ENCODE peak calls at places on chromosomes 16 and 17, in five cellular contexts. H is endothelial cell of umbilical vein, E is PC-3, X is H1, B is thyroid gland. V is an unnamed sample.

GRCh38 chr16:12729448-12729847 is 74.2 kb downstream of the CPPED1 start:
- DNase-seq in H (peak), B (no peak), X (no peak), E (no peak), V (no peak)

GRCh38 chr17:28925912-28926365 is 23.1 kb upstream of the DHRS13 start:
- DNase-seq in E (peak), H (peak), B (no peak), X (no peak), V (no peak)

GRCh38 chr17:41456206-41456605 is 11.0 kb downstream of the KRT32 start:
- DNase-seq in E (no peak), H (no peak), B (no peak), X (no peak), V (no peak)

GRCh38 chr17:42290577-42290976 is 2.3 kb downstream of the STAT5A start:
- DNase-seq in X (no peak), B (no peak), H (no peak), E (no peak), V (no peak)

GRCh38 chr17:3695723-3696411 is at the start of gene P2RX5:
- DNase-seq in H (peak), E (peak), X (no peak), B (peak), V (peak)

GRCh38 chr17:55962931-55963378 is 190.3 kb upstream of the ANKFN1 start:
- DNase-seq in B (no peak), H (no peak), X (no peak), E (no peak), V (no peak)

GRCh38 chr17:21513012-21513570 is 136.9 kb downstream of the KCNJ12 start:
- DNase-seq in E (peak), B (peak), X (peak), H (peak), V (peak)

GRCh38 chr17:82772026-82772425 is 20.2 kb downstream of the TBCD start:
- DNase-seq in E (peak), B (no peak), X (no peak), H (no peak), V (no peak)

GRCh38 chr17:61487161-61487654 is 35.0 kb downstream of the TBX4 start:
- DNase-seq in X (no peak), B (no peak), H (no peak), E (no peak), V (no peak)

GRCh38 chr17:33944412-33944811 is 310.7 kb upstream of the CCL2 start:
- DNase-seq in H (no peak), B (no peak), X (no peak), E (no peak), V (no peak)

GRCh38 chr17:66165537-66166123 is 26.3 kb downstream of the CEP112 start:
- DNase-seq in H (peak), E (peak), X (no peak), B (no peak), V (peak)

GRCh38 chr17:2189231-2189630 is 114.4 kb downstream of the SMG6 start:
- DNase-seq in B (no peak), H (no peak), E (no peak), X (no peak), V (no peak)

GRCh38 chr17:27975146-27976011 is 67.1 kb upstream of the NLK start:
- DNase-seq in E (peak), B (no peak), X (no peak), H (peak), V (no peak)

GRCh38 chr17:64236827-64237403 is 26.1 kb downstream of the TEX2 start:
- DNase-seq in H (peak), E (peak), B (no peak), X (no peak), V (no peak)

GRCh38 chr16:81486555-81487061 is 42.0 kb downstream of the CMIP start:
- DNase-seq in E (no peak), H (no peak), B (peak), X (no peak), V (no peak)

GRCh38 chr17:82528484-82529265 is 9.1 kb downstream of the FOXK2 start:
- DNase-seq in E (peak), B (peak), X (no peak), H (peak), V (no peak)

GRCh38 chr17:77366558-77367245 is 225.9 kb downstream of the SEC14L1 start:
- DNase-seq in X (no peak), H (no peak), E (no peak), B (peak), V (no peak)

DNA sequence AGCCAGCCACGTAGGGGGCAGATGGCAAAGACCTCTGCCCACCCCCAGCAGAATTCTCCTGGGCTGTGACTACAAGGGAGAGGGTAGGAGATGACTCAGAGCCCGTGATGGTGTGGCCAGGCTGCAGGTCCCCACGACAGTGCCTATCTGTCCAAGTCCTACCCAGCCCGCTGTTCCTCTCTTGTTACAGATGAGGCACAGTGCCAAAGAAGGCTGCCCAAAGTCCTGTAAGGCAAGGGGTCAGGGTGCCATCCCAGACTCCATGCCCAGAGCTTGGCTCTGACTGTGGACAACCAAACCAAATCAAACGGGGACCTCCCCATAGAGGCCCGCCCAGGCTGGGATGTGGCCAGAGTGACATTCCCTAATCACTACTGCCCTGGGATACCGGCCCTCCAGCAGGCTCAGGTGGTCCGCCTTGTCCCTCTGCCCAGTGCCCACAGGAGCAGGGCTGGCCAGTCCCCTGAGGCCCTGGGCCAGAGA is 12.6 kb upstream of the BCAR1 start:
- DNase-seq in H (no peak), X (no peak), E (peak), B (peak), V (no peak)
- H3K4me3 ChIP-seq in H (peak), X (no peak), E (peak), B (no peak), V (no peak)

DNA sequence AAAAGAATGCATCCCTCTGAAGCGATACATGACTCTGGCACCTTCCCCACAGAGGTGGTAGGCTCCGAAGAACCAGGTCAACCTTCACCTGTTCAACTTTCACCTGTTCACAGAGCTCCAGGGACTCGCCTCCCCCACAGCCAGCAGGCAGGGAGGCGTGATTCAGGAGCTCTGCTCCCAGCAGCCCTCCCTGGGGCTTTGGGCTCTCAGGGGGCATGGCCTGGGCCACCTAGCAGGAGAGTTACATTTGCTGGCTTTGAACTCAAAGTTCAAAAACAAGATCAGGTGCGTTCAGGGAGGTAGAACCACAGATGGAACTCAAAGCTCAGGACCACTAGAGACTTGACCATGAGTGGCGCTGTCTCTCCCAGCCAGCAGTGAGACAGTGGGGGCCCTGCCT is 5.4 kb downstream of the VAC14 start:
- DNase-seq in H (no peak), E (no peak), X (no peak), B (no peak), V (no peak)
- TF ChIP-seq CTCF in H (no peak), E (no peak), X (no peak), B (no peak), V (peak)

DNA sequence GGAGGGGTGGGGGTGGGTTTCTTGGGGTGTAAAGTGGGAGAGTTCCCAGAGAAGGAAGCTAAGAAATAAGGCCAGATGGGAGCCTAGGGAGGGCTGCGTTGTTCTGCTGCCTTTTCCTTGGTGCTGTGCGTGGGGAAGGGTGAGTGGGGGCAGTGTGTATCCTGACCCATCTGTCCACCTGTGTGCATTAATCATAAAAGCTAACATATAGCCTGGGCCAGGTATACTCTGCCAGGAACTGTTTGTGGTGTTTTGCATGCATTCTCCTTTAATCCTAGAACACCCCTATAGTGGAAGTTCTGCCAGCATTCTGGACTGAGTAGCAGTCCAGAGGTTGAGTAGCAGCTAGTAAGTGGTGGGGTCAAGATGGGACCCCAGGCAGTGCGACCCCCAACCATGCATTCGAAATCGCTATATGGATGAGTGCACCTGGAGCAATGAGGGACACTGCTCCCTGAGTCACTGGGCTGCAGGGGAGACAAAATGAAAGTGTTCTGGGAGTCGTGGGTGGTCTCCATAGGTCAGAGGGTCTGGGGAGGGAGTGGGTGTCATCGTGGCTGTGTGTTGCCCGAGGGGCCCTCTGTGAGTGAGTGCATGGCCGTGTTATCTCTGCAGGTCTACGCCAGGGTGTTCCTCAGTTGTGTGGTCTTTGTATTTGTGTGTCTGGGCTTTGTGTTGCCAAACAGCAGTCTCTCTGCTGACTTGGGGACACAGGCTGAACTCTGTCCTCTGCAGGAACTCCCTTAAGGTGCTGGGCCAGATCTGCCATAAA is 1.3 kb downstream of the ERBB2 start:
- DNase-seq in H (no peak), B (no peak), E (peak), X (no peak), V (no peak)
- H3K4me3 ChIP-seq in H (no peak), B (peak), E (peak), X (peak), V (no peak)

GRCh38 chr17:75771334-75772281 is 6.6 kb upstream of the GALK1 start:
- DNase-seq in B (no peak), H (no peak), X (no peak), E (peak), V (no peak)
- TF ChIP-seq CTCF in B (no peak), H (no peak), X (no peak), E (peak), V (no peak)

GRCh38 chr16:54651440-54651839 is 279.2 kb upstream of the IRX5 start:
- DNase-seq in B (peak), H (no peak), X (peak), E (no peak), V (no peak)
- H3K4me3 ChIP-seq in B (no peak), H (no peak), X (no peak), E (no peak), V (no peak)

DNA sequence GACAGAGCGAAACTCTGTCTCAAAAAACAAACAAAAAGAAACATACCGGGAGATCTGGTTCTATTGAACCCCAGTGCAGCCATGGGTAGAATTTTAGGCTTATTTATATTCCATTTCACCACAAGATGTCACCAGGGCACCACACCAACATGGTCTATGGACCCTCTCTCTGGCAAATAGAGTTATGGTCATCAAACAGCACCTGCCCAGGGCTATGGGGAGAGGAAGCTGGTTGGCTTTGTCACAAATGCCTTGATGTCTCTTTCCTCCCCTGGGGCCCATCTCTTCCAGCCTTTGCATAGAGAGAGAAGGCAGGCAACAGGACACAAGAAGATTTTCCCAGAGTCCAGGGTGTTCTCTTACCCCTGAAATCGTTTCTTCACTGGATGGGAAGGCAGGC is 128.4 kb downstream of the WWOX start:
- DNase-seq in X (no peak), B (no peak), E (peak), H (no peak), V (no peak)
- TF ChIP-seq CTCF in X (peak), B (peak), E (peak), H (no peak), V (no peak)

DNA sequence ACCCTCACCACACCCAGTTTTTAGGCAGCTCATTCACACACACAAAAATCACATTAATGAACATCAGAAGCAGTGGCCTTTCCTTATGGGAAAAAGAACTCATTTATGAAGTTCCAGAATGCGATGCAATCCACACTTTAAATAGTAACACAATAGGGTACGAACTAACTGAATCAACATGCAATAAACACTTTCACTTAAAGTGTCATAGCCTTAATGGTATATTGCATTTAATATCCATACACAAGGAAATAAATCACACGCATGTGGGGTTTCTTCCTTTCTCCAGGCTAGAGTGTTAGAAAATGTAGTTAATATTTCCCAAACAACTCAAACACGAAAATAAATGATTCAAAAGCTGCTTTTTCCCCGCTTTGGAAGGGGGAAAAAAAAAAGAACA is 19.7 kb downstream of the ADCY9 start:
- DNase-seq in H (no peak), B (no peak), E (no peak), X (no peak), V (no peak)
- H3K4me3 ChIP-seq in H (no peak), B (no peak), E (no peak), X (no peak), V (no peak)

DNA sequence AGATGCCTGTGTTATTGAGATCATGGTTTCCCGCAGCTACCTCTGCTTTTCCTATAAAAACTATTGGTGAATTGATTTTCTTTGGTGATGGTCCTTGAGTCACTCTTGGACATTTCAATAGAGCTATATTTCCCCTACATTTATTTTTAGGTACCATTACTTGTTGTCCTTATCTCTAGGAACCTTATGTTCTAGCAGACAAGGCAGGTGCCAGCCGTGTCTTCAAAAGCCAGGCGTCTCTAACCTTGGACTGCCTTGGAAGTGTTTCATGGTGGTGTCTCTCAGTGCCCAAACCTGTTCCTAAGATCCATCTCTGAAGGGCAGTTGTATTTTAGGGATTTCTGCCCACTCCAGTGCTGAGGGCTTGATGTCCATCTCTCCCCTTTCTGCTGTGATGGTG is 77.4 kb upstream of the CLEC18A start:
- DNase-seq in E (no peak), B (no peak), H (no peak), X (no peak), V (no peak)
- TF ChIP-seq CTCF in E (no peak), B (no peak), H (no peak), X (no peak), V (no peak)

DNA sequence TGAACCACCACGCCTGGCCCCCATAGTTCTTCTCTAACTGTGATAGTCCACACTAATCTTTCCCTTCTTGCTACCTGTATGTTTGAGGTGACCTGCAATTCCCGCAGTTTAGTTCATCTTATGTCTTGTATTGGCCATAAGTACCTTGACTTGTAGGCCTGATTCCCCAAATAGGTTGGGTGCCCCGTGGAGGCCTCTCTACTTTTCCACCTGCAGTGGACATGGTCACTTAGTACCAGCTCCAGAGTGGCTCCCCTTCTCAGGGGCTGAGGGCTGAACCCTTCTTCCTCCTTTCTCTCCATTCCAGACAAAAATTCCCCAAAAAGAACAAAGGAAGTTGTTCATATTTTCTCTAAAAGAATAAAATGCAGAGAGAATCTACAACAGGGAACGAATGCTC is 33.5 kb upstream of the CES5A start:
- DNase-seq in E (no peak), B (no peak), X (no peak), H (no peak), V (no peak)
- H3K4me3 ChIP-seq in E (no peak), B (no peak), X (no peak), H (no peak), V (no peak)

GRCh38 chr16:30068750-30069574 is 3.4 kb downstream of the ALDOA start:
- DNase-seq in H (peak), X (no peak), E (peak), B (no peak), V (no peak)
- TF ChIP-seq CTCF in H (peak), X (peak), E (peak), B (no peak), V (peak)